ENCODE peak calls at places on chromosomes 2 and 18, in nine cellular contexts. Q, N, R, F, X, E, W, A and M are unnamed samples.

GRCh38 chr2:163553601-163554000 is 182.2 kb downstream of the FIGN start:
- DNase-seq in Q (peak), N (no peak), R (no peak), F (no peak), X (no peak), E (no peak), W (no peak), A (no peak), M (no peak)

GRCh38 chr18:3816601-3817363 is 366.8 kb downstream of the TGIF1 start:
- DNase-seq in Q (peak), N (no peak), R (no peak), F (no peak), X (no peak), E (no peak), W (peak), A (no peak), M (no peak)

GRCh38 chr2:237507478-237507877 is 20.4 kb downstream of the MLPH start:
- DNase-seq in Q (no peak), N (no peak), R (no peak), F (no peak), X (no peak), E (no peak), W (no peak), A (no peak), M (no peak)

GRCh38 chr2:44894058-44894457 is 47.4 kb upstream of the SIX3 start:
- DNase-seq in Q (no peak), N (no peak), R (no peak), F (no peak), X (no peak), E (no peak), W (no peak), A (no peak), M (no peak)

GRCh38 chr2:172109670-172110421 is 7.1 kb upstream of the DLX2 start:
- DNase-seq in Q (no peak), N (no peak), R (no peak), F (no peak), X (no peak), E (no peak), W (peak), A (no peak), M (no peak)

GRCh38 chr2:29174937-29175336 is 59.7 kb downstream of the CLIP4 start:
- DNase-seq in Q (no peak), N (no peak), R (no peak), F (no peak), X (peak), E (no peak), W (no peak), A (no peak), M (no peak)

GRCh38 chr2:215425021-215425782 is 10.7 kb downstream of the FN1 start:
- DNase-seq in Q (no peak), N (no peak), R (no peak), F (no peak), X (no peak), E (no peak), W (no peak), A (no peak), M (no peak)

GRCh38 chr2:54871457-54872103 is 148.1 kb downstream of the EML6 start:
- DNase-seq in Q (no peak), N (no peak), R (peak), F (no peak), X (peak), E (peak), W (no peak), A (peak), M (peak)

GRCh38 chr18:60966876-60967275 is 366.4 kb upstream of the CDH20 start:
- DNase-seq in Q (no peak), N (no peak), R (no peak), F (no peak), X (no peak), E (no peak), W (no peak), A (no peak), M (no peak)

GRCh38 chr2:37581433-37581832 is 90.0 kb downstream of the CDC42EP3 start:
- DNase-seq in Q (no peak), N (no peak), R (no peak), F (no peak), X (no peak), E (no peak), W (no peak), A (no peak), M (no peak)

GRCh38 chr2:63064197-63064596 is 13.6 kb downstream of the OTX1 start:
- DNase-seq in Q (no peak), N (no peak), R (no peak), F (no peak), X (no peak), E (no peak), W (peak), A (no peak), M (no peak)

GRCh38 chr2:77228379-77228778 is 293.8 kb downstream of the LRRTM4 start:
- DNase-seq in Q (no peak), N (no peak), R (no peak), F (no peak), X (peak), E (peak), W (peak), A (no peak), M (no peak)

GRCh38 chr2:28643911-28644334 is 107.7 kb upstream of the PPP1CB start:
- DNase-seq in Q (no peak), N (no peak), R (no peak), F (no peak), X (peak), E (no peak), W (peak), A (no peak), M (no peak)

GRCh38 chr2:146094185-146094584 is 1574.3 kb upstream of the ZEB2 start:
- DNase-seq in Q (no peak), N (no peak), R (no peak), F (no peak), X (no peak), E (no peak), W (no peak), A (no peak), M (no peak)

GRCh38 chr18:28086530-28087172 is 90.3 kb downstream of the CDH2 start:
- DNase-seq in Q (no peak), N (no peak), R (no peak), F (no peak), X (no peak), E (no peak), W (peak), A (no peak), M (no peak)

GRCh38 chr18:36451454-36452251 is 154.1 kb downstream of the FHOD3 start:
- DNase-seq in Q (no peak), N (no peak), R (no peak), F (no peak), X (no peak), E (no peak), W (peak), A (no peak), M (no peak)

GRCh38 chr18:9992300-9992987 is 78.6 kb downstream of the VAPA start:
- DNase-seq in Q (no peak), N (no peak), R (no peak), F (no peak), X (no peak), E (no peak), W (no peak), A (no peak), M (no peak)

GRCh38 chr2:160251566-160251965 is 51.5 kb upstream of the ITGB6 start:
- DNase-seq in Q (no peak), N (no peak), R (no peak), F (no peak), X (no peak), E (no peak), W (no peak), A (no peak), M (no peak)